ENCODE peak calls at places on chromosomes 2 and 18, in six cellular contexts. One of them, this sample, is unnamed.
A peak's percentile ranks its signal among the peaks of the same experiment; 100 is the strongest.

GRCh38 chr2:202032841-202033316 is 776 bp upstream of the FZD7 start:
- DNase-seq in psoas muscle: peak; percentile 74
- DNase-seq in IMR-90: peak; percentile 51
- DNase-seq in tibial artery: peak; percentile 55
- DNase-seq in mesendoderm: peak; percentile 79
- DNase-seq in right cardiac atrium: peak; percentile 82
- DNase-seq in this sample: no peak

GRCh38 chr2:215693269-215693998 is 257.6 kb upstream of the FN1 start:
- DNase-seq in psoas muscle: no peak
- DNase-seq in IMR-90: peak; percentile 89
- DNase-seq in tibial artery: no peak
- DNase-seq in mesendoderm: peak; percentile 54
- DNase-seq in right cardiac atrium: no peak
- DNase-seq in this sample: no peak

GRCh38 chr18:9615973-9616559 is 1.7 kb upstream of the PPP4R1 start:
- DNase-seq in psoas muscle: no peak
- DNase-seq in IMR-90: peak; percentile 59
- DNase-seq in tibial artery: no peak
- DNase-seq in mesendoderm: peak; percentile 34
- DNase-seq in right cardiac atrium: no peak
- DNase-seq in this sample: no peak

GRCh38 chr2:47061989-47062678 is 93.0 kb downstream of the STPG4 start:
- DNase-seq in psoas muscle: no peak
- DNase-seq in IMR-90: no peak
- DNase-seq in tibial artery: no peak
- DNase-seq in mesendoderm: no peak
- DNase-seq in right cardiac atrium: peak; percentile 63
- DNase-seq in this sample: no peak

GRCh38 chr2:37631292-37631691 is 40.1 kb downstream of the CDC42EP3 start:
- DNase-seq in psoas muscle: no peak
- DNase-seq in IMR-90: no peak
- DNase-seq in tibial artery: no peak
- DNase-seq in mesendoderm: no peak
- DNase-seq in right cardiac atrium: no peak
- DNase-seq in this sample: no peak

GRCh38 chr2:134946073-134946472 is 27.5 kb downstream of the CCNT2 start:
- DNase-seq in psoas muscle: no peak
- DNase-seq in IMR-90: no peak
- DNase-seq in tibial artery: no peak
- DNase-seq in mesendoderm: no peak
- DNase-seq in right cardiac atrium: no peak
- DNase-seq in this sample: no peak

GRCh38 chr2:191404568-191404991 is 159.4 kb downstream of the MYO1B start:
- DNase-seq in psoas muscle: no peak
- DNase-seq in IMR-90: peak; percentile 50
- DNase-seq in tibial artery: no peak
- DNase-seq in mesendoderm: no peak
- DNase-seq in right cardiac atrium: no peak
- DNase-seq in this sample: no peak

GRCh38 chr2:207133862-207134519 is 31.8 kb downstream of the KLF7 start:
- DNase-seq in psoas muscle: peak; percentile 63
- DNase-seq in IMR-90: peak; percentile 89
- DNase-seq in tibial artery: peak; percentile 90
- DNase-seq in mesendoderm: peak; percentile 95
- DNase-seq in right cardiac atrium: peak; percentile 90
- DNase-seq in this sample: peak; percentile 92

GRCh38 chr18:46424898-46425297 is 232.1 kb downstream of the LOXHD1 start:
- DNase-seq in psoas muscle: no peak
- DNase-seq in IMR-90: no peak
- DNase-seq in tibial artery: no peak
- DNase-seq in mesendoderm: peak; percentile 51
- DNase-seq in right cardiac atrium: no peak
- DNase-seq in this sample: no peak

GRCh38 chr2:18047896-18048657 is 169.6 kb downstream of the KCNS3 start:
- DNase-seq in psoas muscle: peak; percentile 27
- DNase-seq in IMR-90: peak; percentile 44
- DNase-seq in tibial artery: no peak
- DNase-seq in mesendoderm: no peak
- DNase-seq in right cardiac atrium: peak; percentile 55
- DNase-seq in this sample: no peak

GRCh38 chr2:125471963-125472362 is 1184.0 kb upstream of the GYPC start:
- DNase-seq in psoas muscle: no peak
- DNase-seq in IMR-90: peak; percentile 38
- DNase-seq in tibial artery: no peak
- DNase-seq in mesendoderm: peak; percentile 69
- DNase-seq in right cardiac atrium: no peak
- DNase-seq in this sample: no peak

GRCh38 chr2:191255756-191256312 is 10.6 kb downstream of the MYO1B start:
- DNase-seq in psoas muscle: no peak
- DNase-seq in IMR-90: peak; percentile 40
- DNase-seq in tibial artery: no peak
- DNase-seq in mesendoderm: no peak
- DNase-seq in right cardiac atrium: no peak
- DNase-seq in this sample: no peak

GRCh38 chr2:205865794-205866490 is 183.6 kb downstream of the NRP2 start:
- DNase-seq in psoas muscle: no peak
- DNase-seq in IMR-90: no peak
- DNase-seq in tibial artery: no peak
- DNase-seq in mesendoderm: no peak
- DNase-seq in right cardiac atrium: no peak
- DNase-seq in this sample: no peak

GRCh38 chr2:17317439-17317976 is 200.7 kb downstream of the RAD51AP2 start:
- DNase-seq in psoas muscle: no peak
- DNase-seq in IMR-90: no peak
- DNase-seq in tibial artery: no peak
- DNase-seq in mesendoderm: no peak
- DNase-seq in right cardiac atrium: no peak
- DNase-seq in this sample: no peak

GRCh38 chr2:27965841-27966240 is 75.3 kb downstream of the BABAM2 start:
- DNase-seq in psoas muscle: no peak
- DNase-seq in IMR-90: no peak
- DNase-seq in tibial artery: no peak
- DNase-seq in mesendoderm: no peak
- DNase-seq in right cardiac atrium: no peak
- DNase-seq in this sample: no peak

GRCh38 chr18:54828290-54828871 is at the start of gene RAB27B:
- DNase-seq in psoas muscle: peak; percentile 33
- DNase-seq in IMR-90: peak; percentile 85
- DNase-seq in tibial artery: peak; percentile 45
- DNase-seq in mesendoderm: peak; percentile 95
- DNase-seq in right cardiac atrium: peak; percentile 71
- DNase-seq in this sample: peak; percentile 68

GRCh38 chr18:8063733-8064132 is 496.6 kb downstream of the PTPRM start:
- DNase-seq in psoas muscle: no peak
- DNase-seq in IMR-90: no peak
- DNase-seq in tibial artery: no peak
- DNase-seq in mesendoderm: peak; percentile 22
- DNase-seq in right cardiac atrium: no peak
- DNase-seq in this sample: no peak

GRCh38 chr2:224038049-224038829 is 847 bp downstream of the SERPINE2 start:
- DNase-seq in psoas muscle: peak; percentile 42
- DNase-seq in IMR-90: peak; percentile 13
- DNase-seq in tibial artery: no peak
- DNase-seq in mesendoderm: peak; percentile 74
- DNase-seq in right cardiac atrium: peak; percentile 72
- DNase-seq in this sample: no peak

GRCh38 chr18:47680488-47680887 is 250.0 kb downstream of the SMAD2 start:
- DNase-seq in psoas muscle: no peak
- DNase-seq in IMR-90: no peak
- DNase-seq in tibial artery: no peak
- DNase-seq in mesendoderm: no peak
- DNase-seq in right cardiac atrium: no peak
- DNase-seq in this sample: no peak

GRCh38 chr2:27152796-27153464 is 4.1 kb downstream of the TCF23 start:
- DNase-seq in psoas muscle: no peak
- DNase-seq in IMR-90: peak; percentile 48
- DNase-seq in tibial artery: no peak
- DNase-seq in mesendoderm: no peak
- DNase-seq in right cardiac atrium: no peak
- DNase-seq in this sample: no peak

GRCh38 chr2:19911799-19912509 is 10.2 kb upstream of the TTC32 start:
- DNase-seq in psoas muscle: no peak
- DNase-seq in IMR-90: peak; percentile 93
- DNase-seq in tibial artery: no peak
- DNase-seq in mesendoderm: peak; percentile 47
- DNase-seq in right cardiac atrium: no peak
- DNase-seq in this sample: no peak

GRCh38 chr2:217331577-217332139 is 471.8 kb upstream of the TNP1 start:
- DNase-seq in psoas muscle: no peak
- DNase-seq in IMR-90: peak; percentile 82
- DNase-seq in tibial artery: no peak
- DNase-seq in mesendoderm: peak; percentile 99
- DNase-seq in right cardiac atrium: no peak
- DNase-seq in this sample: no peak

GRCh38 chr2:100606740-100607343 is 44.0 kb downstream of the PDCL3 start:
- DNase-seq in psoas muscle: no peak
- DNase-seq in IMR-90: peak; percentile 46
- DNase-seq in tibial artery: no peak
- DNase-seq in mesendoderm: peak; percentile 67
- DNase-seq in right cardiac atrium: no peak
- DNase-seq in this sample: no peak

GRCh38 chr2:31558401-31559295 is 22.1 kb downstream of the SRD5A2 start:
- DNase-seq in psoas muscle: no peak
- DNase-seq in IMR-90: peak; percentile 20
- DNase-seq in tibial artery: no peak
- DNase-seq in mesendoderm: no peak
- DNase-seq in right cardiac atrium: no peak
- DNase-seq in this sample: no peak

GRCh38 chr18:23585007-23585871 is 1.1 kb downstream of the NPC1 start:
- DNase-seq in psoas muscle: no peak
- DNase-seq in IMR-90: no peak
- DNase-seq in tibial artery: no peak
- DNase-seq in mesendoderm: peak; percentile 71
- DNase-seq in right cardiac atrium: no peak
- DNase-seq in this sample: no peak

GRCh38 chr2:88283886-88284511 is 113.9 kb downstream of the THNSL2 start:
- DNase-seq in psoas muscle: no peak
- DNase-seq in IMR-90: no peak
- DNase-seq in tibial artery: no peak
- DNase-seq in mesendoderm: no peak
- DNase-seq in right cardiac atrium: peak; percentile 25
- DNase-seq in this sample: no peak

GRCh38 chr2:64989982-64990614 is 899 bp downstream of the SLC1A4 start:
- DNase-seq in psoas muscle: peak; percentile 19
- DNase-seq in IMR-90: no peak
- DNase-seq in tibial artery: peak; percentile 23
- DNase-seq in mesendoderm: peak; percentile 25
- DNase-seq in right cardiac atrium: peak; percentile 40
- DNase-seq in this sample: no peak

GRCh38 chr18:45019469-45019868 is 338.8 kb downstream of the SETBP1 start:
- DNase-seq in psoas muscle: no peak
- DNase-seq in IMR-90: no peak
- DNase-seq in tibial artery: no peak
- DNase-seq in mesendoderm: no peak
- DNase-seq in right cardiac atrium: no peak
- DNase-seq in this sample: no peak

GRCh38 chr2:29016500-29016899 is 35.4 kb downstream of the TOGARAM2 start:
- DNase-seq in psoas muscle: peak; percentile 47
- DNase-seq in IMR-90: no peak
- DNase-seq in tibial artery: no peak
- DNase-seq in mesendoderm: no peak
- DNase-seq in right cardiac atrium: peak; percentile 63
- DNase-seq in this sample: peak; percentile 68

GRCh38 chr2:102034683-102035606 is 43.2 kb downstream of the IL1R2 start:
- DNase-seq in psoas muscle: no peak
- DNase-seq in IMR-90: no peak
- DNase-seq in tibial artery: no peak
- DNase-seq in mesendoderm: no peak
- DNase-seq in right cardiac atrium: peak; percentile 66
- DNase-seq in this sample: no peak

GRCh38 chr2:116724550-116724949 is 1089.9 kb upstream of the DDX18 start:
- DNase-seq in psoas muscle: no peak
- DNase-seq in IMR-90: no peak
- DNase-seq in tibial artery: no peak
- DNase-seq in mesendoderm: no peak
- DNase-seq in right cardiac atrium: no peak
- DNase-seq in this sample: no peak

DNA sequence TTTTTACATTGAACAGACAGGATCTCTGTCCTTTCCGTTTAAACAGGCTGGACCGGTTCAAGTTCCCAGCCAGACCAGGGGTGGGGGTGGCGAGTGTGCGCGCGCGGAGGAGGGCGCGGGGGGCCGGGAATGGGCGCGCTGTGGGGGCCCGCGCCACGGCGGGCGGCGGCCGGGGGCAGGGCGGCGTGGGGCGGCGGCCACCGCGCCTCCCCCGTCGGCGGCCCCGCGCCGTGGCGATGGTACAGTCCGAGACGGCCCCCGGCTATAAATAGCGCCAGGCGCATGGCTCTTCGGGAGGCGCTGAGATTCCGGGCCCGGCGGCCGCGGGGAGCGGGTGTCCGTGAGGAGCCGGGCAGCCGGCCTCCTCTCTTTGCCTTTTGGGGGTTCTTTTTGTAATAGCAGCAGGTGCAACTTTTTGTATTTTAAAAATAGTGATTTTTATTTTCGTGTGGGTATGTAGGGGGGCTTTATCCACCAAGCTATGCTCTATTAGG is 434 bp upstream of the CELF4 start:
- DNase-seq in psoas muscle: peak; percentile 54
- DNase-seq in IMR-90: peak; percentile 5
- DNase-seq in tibial artery: no peak
- DNase-seq in mesendoderm: peak; percentile 57
- DNase-seq in right cardiac atrium: peak; percentile 78
- DNase-seq in this sample: no peak
- H3K4me3 ChIP-seq in psoas muscle: peak overlapping the region; percentile 73
- H3K4me3 ChIP-seq in IMR-90: no peak overlapping the region
- H3K4me3 ChIP-seq in tibial artery: peak overlapping the region; percentile 68
- H3K4me3 ChIP-seq in mesendoderm: no peak overlapping the region
- H3K4me3 ChIP-seq in right cardiac atrium: peak overlapping the region; percentile 58
- H3K4me3 ChIP-seq in this sample: peak overlapping the region; percentile 45

GRCh38 chr18:31241900-31242409 is 76.0 kb upstream of the DSG1 start:
- DNase-seq in psoas muscle: no peak
- DNase-seq in IMR-90: peak; percentile 16
- DNase-seq in tibial artery: no peak
- DNase-seq in mesendoderm: peak; percentile 87
- DNase-seq in right cardiac atrium: no peak
- DNase-seq in this sample: no peak
- H3K4me1 ChIP-seq in psoas muscle: no peaks in the 10 kb centered on the region
- H3K4me1 ChIP-seq in IMR-90: no peaks in the 10 kb centered on the region
- H3K4me1 ChIP-seq in tibial artery: no peaks in the 10 kb centered on the region
- H3K4me1 ChIP-seq in mesendoderm: peaks cover 3% of the 10 kb centered on the region
- H3K4me1 ChIP-seq in right cardiac atrium: peaks cover 4% of the 10 kb centered on the region
- H3K4me1 ChIP-seq in this sample: no peaks in the 10 kb centered on the region

DNA sequence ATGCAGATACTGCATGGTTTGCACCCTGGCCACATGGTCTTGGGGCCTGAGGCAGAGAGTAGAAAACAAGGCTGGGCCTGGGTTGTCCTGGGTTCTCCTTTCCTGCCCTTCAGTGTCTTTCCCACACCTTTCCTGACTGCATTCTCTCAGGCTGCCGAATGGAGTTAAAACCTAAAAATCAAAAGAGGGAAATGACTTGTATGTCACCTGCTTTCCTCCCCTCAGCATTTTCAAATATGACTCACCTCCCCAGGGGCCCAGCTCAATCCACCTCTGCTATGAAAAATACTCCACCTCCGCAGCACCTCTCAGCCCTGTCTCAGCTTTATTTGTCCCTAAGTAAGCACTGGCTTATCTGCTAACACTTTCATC is 457.8 kb upstream of the MEX3C start:
- DNase-seq in psoas muscle: no peak
- DNase-seq in IMR-90: no peak
- DNase-seq in tibial artery: no peak
- DNase-seq in mesendoderm: peak; percentile 64
- DNase-seq in right cardiac atrium: no peak
- DNase-seq in this sample: no peak
- H3K4me3 ChIP-seq in psoas muscle: no peak overlapping the region
- H3K4me3 ChIP-seq in IMR-90: no peak overlapping the region
- H3K4me3 ChIP-seq in tibial artery: no peak overlapping the region
- H3K4me3 ChIP-seq in mesendoderm: no peak overlapping the region
- H3K4me3 ChIP-seq in right cardiac atrium: no peak overlapping the region
- H3K4me3 ChIP-seq in this sample: no peak overlapping the region

GRCh38 chr2:174964404-174964803 is 40.8 kb downstream of the CHN1 start:
- DNase-seq in psoas muscle: no peak
- DNase-seq in IMR-90: no peak
- DNase-seq in tibial artery: no peak
- DNase-seq in mesendoderm: peak; percentile 76
- DNase-seq in right cardiac atrium: no peak
- DNase-seq in this sample: no peak
- H3K4me1 ChIP-seq in psoas muscle: peaks cover 5% of the 10 kb centered on the region
- H3K4me1 ChIP-seq in IMR-90: peaks cover 4% of the 10 kb centered on the region
- H3K4me1 ChIP-seq in tibial artery: no peaks in the 10 kb centered on the region
- H3K4me1 ChIP-seq in mesendoderm: peaks cover 13% of the 10 kb centered on the region
- H3K4me1 ChIP-seq in right cardiac atrium: peaks cover 2% of the 10 kb centered on the region
- H3K4me1 ChIP-seq in this sample: no peaks in the 10 kb centered on the region

This sample was measured in right atrium auricular region.